ENCODE peak calls at places on chromosomes 6 and 20, in four cellular contexts. One of them, this sample, is unnamed.

GRCh38 chr6:149176971-149177667 is 140.4 kb upstream of the TAB2 start:
- DNase-seq in mucosa of descending colon: no peak
- DNase-seq in heart right ventricle: no peak
- DNase-seq in prostate gland: no peak
- DNase-seq in this sample: no peak

GRCh38 chr6:52725530-52726192 is 37.6 kb downstream of the GSTA2 start:
- DNase-seq in mucosa of descending colon: no peak
- DNase-seq in prostate gland: peak
- DNase-seq in heart right ventricle: no peak
- DNase-seq in this sample: no peak

GRCh38 chr20:13996265-13996664 is 949 bp downstream of the MACROD2 start:
- DNase-seq in mucosa of descending colon: no peak
- DNase-seq in heart right ventricle: no peak
- DNase-seq in prostate gland: no peak
- DNase-seq in this sample: no peak

GRCh38 chr20:22819134-22819533 is 216.0 kb upstream of the SSTR4 start:
- DNase-seq in mucosa of descending colon: no peak
- DNase-seq in prostate gland: no peak
- DNase-seq in heart right ventricle: no peak
- DNase-seq in this sample: no peak

GRCh38 chr6:3619201-3619600 is 132.3 kb downstream of the PXDC1 start:
- DNase-seq in heart right ventricle: no peak
- DNase-seq in mucosa of descending colon: no peak
- DNase-seq in prostate gland: no peak
- DNase-seq in this sample: no peak

GRCh38 chr20:62132421-62132820 is 10.1 kb downstream of the LSM14B start:
- DNase-seq in heart right ventricle: no peak
- DNase-seq in prostate gland: no peak
- DNase-seq in mucosa of descending colon: no peak
- DNase-seq in this sample: no peak

GRCh38 chr20:22339946-22340345 is 244.4 kb downstream of the FOXA2 start:
- DNase-seq in prostate gland: no peak
- DNase-seq in mucosa of descending colon: no peak
- DNase-seq in heart right ventricle: no peak
- DNase-seq in this sample: no peak

GRCh38 chr6:12348530-12349511 is 58.7 kb downstream of the EDN1 start:
- DNase-seq in heart right ventricle: no peak
- DNase-seq in mucosa of descending colon: no peak
- DNase-seq in prostate gland: no peak
- DNase-seq in this sample: no peak

GRCh38 chr6:137147195-137147594 is 26.2 kb downstream of the IL22RA2 start:
- DNase-seq in heart right ventricle: no peak
- DNase-seq in prostate gland: no peak
- DNase-seq in mucosa of descending colon: no peak
- DNase-seq in this sample: no peak

GRCh38 chr20:41339957-41340326 is 679 bp upstream of the LPIN3 start:
- DNase-seq in heart right ventricle: peak
- DNase-seq in prostate gland: peak
- DNase-seq in mucosa of descending colon: peak
- DNase-seq in this sample: peak